ENCODE peak calls at places on chromosomes 1 and 21, in eight cellular contexts. One of them, this sample, is unnamed.
A peak's percentile ranks its signal among the peaks of the same experiment; 100 is the strongest.

GRCh38 chr1:154496381-154496780 is 5.6 kb upstream of the TDRD10 start:
- DNase-seq in spleen: peak; percentile 41
- DNase-seq in lower lobe of right lung: no peak
- DNase-seq in mesenchymal stem cell: no peak
- DNase-seq in RWPE2: no peak
- DNase-seq in esophagus squamous epithelium: no peak
- DNase-seq in SJSA1: no peak
- DNase-seq in CD8-positive, alpha-beta memory T cell: no peak
- DNase-seq in this sample: no peak

GRCh38 chr1:211695135-211695816 is 19.9 kb upstream of the NEK2 start:
- DNase-seq in mesenchymal stem cell: no peak
- DNase-seq in SJSA1: no peak
- DNase-seq in spleen: peak; percentile 82
- DNase-seq in lower lobe of right lung: no peak
- DNase-seq in CD8-positive, alpha-beta memory T cell: no peak
- DNase-seq in esophagus squamous epithelium: no peak
- DNase-seq in RWPE2: no peak
- DNase-seq in this sample: no peak

GRCh38 chr1:85952460-85952859 is 204.1 kb downstream of the COL24A1 start:
- DNase-seq in SJSA1: no peak
- DNase-seq in RWPE2: no peak
- DNase-seq in mesenchymal stem cell: peak; percentile 12
- DNase-seq in CD8-positive, alpha-beta memory T cell: no peak
- DNase-seq in esophagus squamous epithelium: no peak
- DNase-seq in spleen: no peak
- DNase-seq in lower lobe of right lung: no peak
- DNase-seq in this sample: no peak

GRCh38 chr1:112762541-112763141 is 47.5 kb upstream of the PPM1J start:
- DNase-seq in lower lobe of right lung: peak; percentile 68
- DNase-seq in SJSA1: no peak
- DNase-seq in esophagus squamous epithelium: no peak
- DNase-seq in mesenchymal stem cell: no peak
- DNase-seq in CD8-positive, alpha-beta memory T cell: no peak
- DNase-seq in spleen: no peak
- DNase-seq in RWPE2: no peak
- DNase-seq in this sample: peak; percentile 36

GRCh38 chr1:172019971-172020370 is 178.7 kb downstream of the DNM3 start:
- DNase-seq in SJSA1: no peak
- DNase-seq in spleen: no peak
- DNase-seq in mesenchymal stem cell: no peak
- DNase-seq in esophagus squamous epithelium: no peak
- DNase-seq in lower lobe of right lung: no peak
- DNase-seq in RWPE2: no peak
- DNase-seq in CD8-positive, alpha-beta memory T cell: no peak
- DNase-seq in this sample: no peak

GRCh38 chr21:39071623-39072214 is 111.5 kb downstream of the PSMG1 start:
- DNase-seq in CD8-positive, alpha-beta memory T cell: no peak
- DNase-seq in RWPE2: no peak
- DNase-seq in SJSA1: peak; percentile 64
- DNase-seq in spleen: no peak
- DNase-seq in mesenchymal stem cell: peak; percentile 82
- DNase-seq in esophagus squamous epithelium: no peak
- DNase-seq in lower lobe of right lung: no peak
- DNase-seq in this sample: no peak

GRCh38 chr1:224106568-224107281 is 7.2 kb upstream of the FBXO28 start:
- DNase-seq in RWPE2: no peak
- DNase-seq in lower lobe of right lung: no peak
- DNase-seq in spleen: no peak
- DNase-seq in mesenchymal stem cell: peak; percentile 41
- DNase-seq in CD8-positive, alpha-beta memory T cell: no peak
- DNase-seq in SJSA1: peak; percentile 15
- DNase-seq in esophagus squamous epithelium: no peak
- DNase-seq in this sample: peak; percentile 52

GRCh38 chr1:204669579-204669978 is 16.0 kb downstream of the LRRN2 start:
- DNase-seq in spleen: no peak
- DNase-seq in esophagus squamous epithelium: no peak
- DNase-seq in SJSA1: no peak
- DNase-seq in lower lobe of right lung: no peak
- DNase-seq in mesenchymal stem cell: no peak
- DNase-seq in RWPE2: no peak
- DNase-seq in CD8-positive, alpha-beta memory T cell: no peak
- DNase-seq in this sample: no peak

GRCh38 chr1:95578462-95578861 is 344.5 kb downstream of the RWDD3 start:
- DNase-seq in lower lobe of right lung: no peak
- DNase-seq in esophagus squamous epithelium: no peak
- DNase-seq in CD8-positive, alpha-beta memory T cell: no peak
- DNase-seq in RWPE2: no peak
- DNase-seq in SJSA1: no peak
- DNase-seq in spleen: no peak
- DNase-seq in mesenchymal stem cell: no peak
- DNase-seq in this sample: peak; percentile 71

GRCh38 chr1:95583811-95584210 is 349.8 kb downstream of the RWDD3 start:
- DNase-seq in lower lobe of right lung: no peak
- DNase-seq in spleen: no peak
- DNase-seq in CD8-positive, alpha-beta memory T cell: no peak
- DNase-seq in SJSA1: no peak
- DNase-seq in mesenchymal stem cell: no peak
- DNase-seq in RWPE2: no peak
- DNase-seq in esophagus squamous epithelium: no peak
- DNase-seq in this sample: no peak

GRCh38 chr1:95584315-95584714 is 350.3 kb downstream of the RWDD3 start:
- DNase-seq in lower lobe of right lung: no peak
- DNase-seq in spleen: no peak
- DNase-seq in RWPE2: no peak
- DNase-seq in CD8-positive, alpha-beta memory T cell: no peak
- DNase-seq in mesenchymal stem cell: no peak
- DNase-seq in esophagus squamous epithelium: no peak
- DNase-seq in SJSA1: no peak
- DNase-seq in this sample: peak; percentile 84

GRCh38 chr1:95582191-95582590 is 348.2 kb downstream of the RWDD3 start:
- DNase-seq in lower lobe of right lung: no peak
- DNase-seq in RWPE2: no peak
- DNase-seq in SJSA1: no peak
- DNase-seq in CD8-positive, alpha-beta memory T cell: no peak
- DNase-seq in spleen: no peak
- DNase-seq in mesenchymal stem cell: no peak
- DNase-seq in esophagus squamous epithelium: no peak
- DNase-seq in this sample: no peak

DNA sequence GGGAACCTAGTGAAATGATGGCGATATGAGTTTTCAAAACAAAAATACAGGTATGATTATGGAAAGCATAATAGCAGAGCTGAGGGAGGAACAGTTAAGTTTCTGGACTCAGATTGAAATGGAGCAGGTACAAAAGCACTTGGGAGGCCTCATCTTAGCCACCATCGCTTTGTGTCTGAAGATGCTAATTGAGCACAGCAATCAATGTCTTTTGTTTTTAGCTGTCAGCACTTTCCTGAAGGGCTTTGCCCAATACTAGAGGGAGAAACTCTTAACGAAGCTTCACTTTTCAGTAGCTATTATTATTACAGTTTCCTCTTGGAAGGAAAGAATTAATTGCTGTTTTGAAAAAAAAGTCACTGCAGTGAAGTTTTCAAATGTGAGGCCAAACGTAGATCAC is 348.7 kb downstream of the RWDD3 start:
- DNase-seq in esophagus squamous epithelium: no peak
- DNase-seq in RWPE2: no peak
- DNase-seq in mesenchymal stem cell: no peak
- DNase-seq in lower lobe of right lung: no peak
- DNase-seq in spleen: no peak
- DNase-seq in CD8-positive, alpha-beta memory T cell: no peak
- DNase-seq in SJSA1: no peak
- DNase-seq in this sample: no peak
- H3K27ac ChIP-seq in esophagus squamous epithelium: no peak overlapping the region
- H3K27ac ChIP-seq in RWPE2: no peak overlapping the region
- H3K27ac ChIP-seq in mesenchymal stem cell: no peak overlapping the region
- H3K27ac ChIP-seq in lower lobe of right lung: no peak overlapping the region
- H3K27ac ChIP-seq in spleen: no peak overlapping the region
- H3K27ac ChIP-seq in CD8-positive, alpha-beta memory T cell: no peak overlapping the region
- H3K27ac ChIP-seq in SJSA1: no peak overlapping the region
- H3K27ac ChIP-seq in this sample: no peak overlapping the region

GRCh38 chr1:78331799-78332198 is 159.0 kb upstream of the PTGFR start:
- DNase-seq in spleen: no peak
- DNase-seq in RWPE2: no peak
- DNase-seq in SJSA1: no peak
- DNase-seq in CD8-positive, alpha-beta memory T cell: no peak
- DNase-seq in mesenchymal stem cell: no peak
- DNase-seq in lower lobe of right lung: no peak
- DNase-seq in esophagus squamous epithelium: no peak
- DNase-seq in this sample: no peak

GRCh38 chr1:78334114-78334513 is 156.7 kb upstream of the PTGFR start:
- DNase-seq in CD8-positive, alpha-beta memory T cell: no peak
- DNase-seq in spleen: no peak
- DNase-seq in RWPE2: no peak
- DNase-seq in SJSA1: no peak
- DNase-seq in lower lobe of right lung: no peak
- DNase-seq in esophagus squamous epithelium: no peak
- DNase-seq in mesenchymal stem cell: no peak
- DNase-seq in this sample: no peak

GRCh38 chr1:78329475-78329874 is 161.3 kb upstream of the PTGFR start:
- DNase-seq in SJSA1: no peak
- DNase-seq in mesenchymal stem cell: no peak
- DNase-seq in CD8-positive, alpha-beta memory T cell: no peak
- DNase-seq in esophagus squamous epithelium: no peak
- DNase-seq in lower lobe of right lung: no peak
- DNase-seq in spleen: no peak
- DNase-seq in RWPE2: no peak
- DNase-seq in this sample: no peak

GRCh38 chr1:78334952-78335351 is 155.8 kb upstream of the PTGFR start:
- DNase-seq in RWPE2: no peak
- DNase-seq in SJSA1: no peak
- DNase-seq in lower lobe of right lung: no peak
- DNase-seq in mesenchymal stem cell: no peak
- DNase-seq in CD8-positive, alpha-beta memory T cell: no peak
- DNase-seq in spleen: no peak
- DNase-seq in esophagus squamous epithelium: no peak
- DNase-seq in this sample: no peak

DNA sequence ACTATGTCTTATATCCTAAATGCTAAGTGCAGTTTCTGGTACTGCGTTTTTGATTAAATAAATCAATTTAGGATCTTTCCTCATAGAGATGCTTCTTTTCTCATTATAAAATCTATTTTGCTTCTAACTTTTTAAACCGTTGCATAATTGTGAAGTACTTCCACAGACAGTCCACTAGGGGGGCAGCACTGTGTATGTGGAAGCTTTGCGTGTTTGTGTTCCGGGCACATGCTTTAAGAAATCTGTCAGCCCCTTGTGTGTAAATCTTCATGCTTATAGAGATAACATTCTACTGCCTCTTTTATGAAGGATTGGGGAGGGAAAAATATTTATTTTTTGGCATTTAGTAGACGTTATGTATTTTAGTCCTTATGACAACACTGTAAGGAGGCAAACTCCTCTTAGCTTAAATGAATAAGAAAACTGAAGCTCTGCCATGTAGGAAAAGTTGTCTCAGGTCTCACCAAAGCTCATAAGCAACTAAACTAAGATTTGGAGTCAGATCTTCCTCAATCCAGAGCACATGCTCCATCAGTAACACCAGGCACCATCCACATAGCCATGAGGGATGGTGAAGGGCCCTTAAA is 157.3 kb upstream of the PTGFR start:
- DNase-seq in CD8-positive, alpha-beta memory T cell: no peak
- DNase-seq in SJSA1: peak; percentile 15
- DNase-seq in RWPE2: no peak
- DNase-seq in spleen: no peak
- DNase-seq in mesenchymal stem cell: peak; percentile 34
- DNase-seq in lower lobe of right lung: no peak
- DNase-seq in esophagus squamous epithelium: no peak
- DNase-seq in this sample: peak; percentile 11
- H3K27ac ChIP-seq in CD8-positive, alpha-beta memory T cell: no peak overlapping the region
- H3K27ac ChIP-seq in SJSA1: no peak overlapping the region
- H3K27ac ChIP-seq in RWPE2: no peak overlapping the region
- H3K27ac ChIP-seq in spleen: no peak overlapping the region
- H3K27ac ChIP-seq in mesenchymal stem cell: no peak overlapping the region
- H3K27ac ChIP-seq in lower lobe of right lung: no peak overlapping the region
- H3K27ac ChIP-seq in esophagus squamous epithelium: no peak overlapping the region
- H3K27ac ChIP-seq in this sample: no peak overlapping the region

DNA sequence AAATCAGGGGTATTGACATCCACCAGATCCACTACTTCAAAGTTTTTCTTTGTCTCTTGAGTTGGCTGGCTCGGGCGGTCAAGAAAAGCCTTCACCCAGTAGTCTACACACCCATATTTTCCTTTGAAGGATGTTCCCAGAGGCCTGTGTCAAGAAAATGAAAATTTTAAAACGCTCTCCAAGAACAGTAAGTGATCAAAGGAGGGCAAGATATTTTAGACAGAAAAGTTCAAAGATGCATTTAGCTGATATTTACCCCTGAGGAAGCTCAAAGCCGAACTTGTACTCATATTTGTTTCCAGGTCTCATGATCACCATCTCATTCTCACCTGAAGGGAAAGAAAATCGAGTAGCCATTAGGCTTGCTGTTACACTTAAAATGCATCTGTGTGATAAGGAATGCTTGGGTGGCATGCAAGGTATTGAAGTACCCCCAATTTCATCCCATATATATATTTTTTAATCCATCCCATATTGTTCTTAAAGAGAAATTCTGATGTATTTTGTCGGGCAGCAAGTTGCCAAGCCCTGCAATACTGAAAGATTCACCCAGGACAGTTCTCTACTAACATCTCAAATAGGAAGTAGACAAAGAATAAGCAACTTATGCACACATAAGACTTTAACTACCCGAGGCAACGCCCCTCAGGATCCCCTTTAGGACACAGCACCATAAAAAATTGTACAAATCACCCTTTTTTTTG is 1.1 kb downstream of the TXNIP start:
- DNase-seq in spleen: no peak
- DNase-seq in lower lobe of right lung: no peak
- DNase-seq in SJSA1: no peak
- DNase-seq in RWPE2: no peak
- DNase-seq in CD8-positive, alpha-beta memory T cell: no peak
- DNase-seq in esophagus squamous epithelium: no peak
- DNase-seq in mesenchymal stem cell: no peak
- DNase-seq in this sample: no peak
- H3K27ac ChIP-seq in spleen: peak overlapping the region; percentile 99
- H3K27ac ChIP-seq in lower lobe of right lung: peak overlapping the region; percentile 96
- H3K27ac ChIP-seq in SJSA1: no peak overlapping the region
- H3K27ac ChIP-seq in RWPE2: peak overlapping the region; percentile 91
- H3K27ac ChIP-seq in CD8-positive, alpha-beta memory T cell: peak overlapping the region; percentile 92
- H3K27ac ChIP-seq in esophagus squamous epithelium: peak overlapping the region; percentile 97
- H3K27ac ChIP-seq in mesenchymal stem cell: peak overlapping the region; percentile 86
- H3K27ac ChIP-seq in this sample: peak overlapping the region; percentile 71

DNA sequence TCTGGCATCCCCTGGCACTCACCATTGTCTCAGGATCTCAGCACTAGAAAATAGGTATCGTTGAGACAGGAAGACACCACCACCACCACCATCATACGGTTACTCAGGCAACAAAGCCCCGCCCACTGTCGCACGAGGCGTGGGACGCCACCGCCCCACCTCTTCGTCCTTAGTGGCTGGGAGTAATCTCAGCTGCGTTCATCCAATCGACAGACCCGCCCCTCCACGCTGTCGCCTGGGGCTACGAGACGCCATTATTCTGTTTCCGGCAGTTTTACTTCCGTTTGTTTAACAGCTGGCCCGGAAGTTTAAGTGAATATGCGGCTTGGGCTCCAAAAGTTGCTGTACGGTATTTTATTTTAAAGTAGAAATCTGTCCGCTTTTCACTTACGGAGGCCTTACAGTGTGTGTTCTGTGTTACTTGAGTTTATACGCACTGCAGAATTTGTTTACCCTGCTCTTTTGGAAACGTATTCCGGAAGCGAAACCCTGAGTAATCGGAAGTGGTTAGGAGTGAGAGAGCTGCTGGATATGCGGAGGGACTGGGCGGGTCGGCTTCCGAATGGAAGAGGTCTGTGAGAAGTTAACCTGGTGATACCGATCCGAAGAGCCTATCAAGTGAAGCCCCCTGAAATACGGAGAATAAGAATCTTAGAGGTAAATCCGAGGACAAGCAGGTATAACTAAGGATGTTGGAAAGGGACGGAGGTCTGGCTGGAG is at the start of the genes BLZF1 and NME7:
- DNase-seq in SJSA1: peak; percentile 98
- DNase-seq in CD8-positive, alpha-beta memory T cell: peak; percentile 98
- DNase-seq in esophagus squamous epithelium: peak; percentile 84
- DNase-seq in spleen: peak; percentile 99
- DNase-seq in mesenchymal stem cell: peak; percentile 98
- DNase-seq in RWPE2: peak; percentile 94
- DNase-seq in lower lobe of right lung: peak; percentile 98
- DNase-seq in this sample: peak; percentile 98
- H3K27ac ChIP-seq in SJSA1: peak within 1 kb of the TSS; percentile 90
- H3K27ac ChIP-seq in CD8-positive, alpha-beta memory T cell: peak within 1 kb of the TSS; percentile 92
- H3K27ac ChIP-seq in esophagus squamous epithelium: peak within 1 kb of the TSS; percentile 88
- H3K27ac ChIP-seq in spleen: peak within 1 kb of the TSS; percentile 79
- H3K27ac ChIP-seq in mesenchymal stem cell: peak within 1 kb of the TSS; percentile 98
- H3K27ac ChIP-seq in RWPE2: peak within 1 kb of the TSS; percentile 90
- H3K27ac ChIP-seq in lower lobe of right lung: peak within 1 kb of the TSS; percentile 82
- H3K27ac ChIP-seq in this sample: peak within 1 kb of the TSS; percentile 98